ENCODE peak calls at places on chromosomes 5 and 9, in eight cellular contexts. One of them, this sample, is unnamed.
A peak's percentile ranks its signal among the peaks of the same experiment; 100 is the strongest.

GRCh38 chr5:173420108-173420507 is 91.9 kb upstream of the STC2 start:
- DNase-seq in upper lobe of right lung: no peak
- DNase-seq in lower leg skin: no peak
- DNase-seq in cardiac fibroblast: no peak
- DNase-seq in NCI-H1105 treated with DMSO at 0.1 percent for 48 hours: no peak
- DNase-seq in cardiac septum: no peak
- DNase-seq in HT-29: no peak
- DNase-seq in activated CD8-positive, alpha-beta memory T cell treated with anti-CD3 and anti-CD28 coated beads, Interleukin-2, amount 50 U/mL, for 4 hours: no peak
- DNase-seq in this sample: no peak

GRCh38 chr9:134694714-134695113 is 53.1 kb downstream of the COL5A1 start:
- DNase-seq in upper lobe of right lung: no peak
- DNase-seq in lower leg skin: no peak
- DNase-seq in cardiac fibroblast: no peak
- DNase-seq in NCI-H1105 treated with DMSO at 0.1 percent for 48 hours: no peak
- DNase-seq in cardiac septum: peak; percentile 63
- DNase-seq in HT-29: no peak
- DNase-seq in activated CD8-positive, alpha-beta memory T cell treated with anti-CD3 and anti-CD28 coated beads, Interleukin-2, amount 50 U/mL, for 4 hours: no peak
- DNase-seq in this sample: no peak

GRCh38 chr9:34437006-34437925 is 21.1 kb downstream of the FAM219A start:
- DNase-seq in upper lobe of right lung: no peak
- DNase-seq in lower leg skin: no peak
- DNase-seq in cardiac fibroblast: peak; percentile 88
- DNase-seq in NCI-H1105 treated with DMSO at 0.1 percent for 48 hours: peak; percentile 66
- DNase-seq in cardiac septum: no peak
- DNase-seq in HT-29: peak; percentile 88
- DNase-seq in activated CD8-positive, alpha-beta memory T cell treated with anti-CD3 and anti-CD28 coated beads, Interleukin-2, amount 50 U/mL, for 4 hours: peak; percentile 56
- DNase-seq in this sample: no peak

GRCh38 chr5:172642046-172642409 is 965 bp downstream of the NEURL1B start:
- DNase-seq in upper lobe of right lung: peak; percentile 9
- DNase-seq in lower leg skin: no peak
- DNase-seq in cardiac fibroblast: no peak
- DNase-seq in NCI-H1105 treated with DMSO at 0.1 percent for 48 hours: peak; percentile 1
- DNase-seq in cardiac septum: no peak
- DNase-seq in HT-29: no peak
- DNase-seq in activated CD8-positive, alpha-beta memory T cell treated with anti-CD3 and anti-CD28 coated beads, Interleukin-2, amount 50 U/mL, for 4 hours: no peak
- DNase-seq in this sample: no peak

GRCh38 chr5:127040779-127041520 is 10.6 kb upstream of the MARCHF3 start:
- DNase-seq in upper lobe of right lung: no peak
- DNase-seq in lower leg skin: no peak
- DNase-seq in cardiac fibroblast: peak; percentile 47
- DNase-seq in NCI-H1105 treated with DMSO at 0.1 percent for 48 hours: peak; percentile 76
- DNase-seq in cardiac septum: no peak
- DNase-seq in HT-29: peak; percentile 71
- DNase-seq in activated CD8-positive, alpha-beta memory T cell treated with anti-CD3 and anti-CD28 coated beads, Interleukin-2, amount 50 U/mL, for 4 hours: no peak
- DNase-seq in this sample: no peak

GRCh38 chr5:73591698-73592501 is 26.4 kb downstream of the UTP15 start:
- DNase-seq in upper lobe of right lung: no peak
- DNase-seq in lower leg skin: no peak
- DNase-seq in cardiac fibroblast: peak; percentile 51
- DNase-seq in NCI-H1105 treated with DMSO at 0.1 percent for 48 hours: no peak
- DNase-seq in cardiac septum: no peak
- DNase-seq in HT-29: no peak
- DNase-seq in activated CD8-positive, alpha-beta memory T cell treated with anti-CD3 and anti-CD28 coated beads, Interleukin-2, amount 50 U/mL, for 4 hours: no peak
- DNase-seq in this sample: no peak

GRCh38 chr5:72561407-72561972 is 54.3 kb upstream of the ZNF366 start:
- DNase-seq in upper lobe of right lung: no peak
- DNase-seq in lower leg skin: no peak
- DNase-seq in cardiac fibroblast: no peak
- DNase-seq in NCI-H1105 treated with DMSO at 0.1 percent for 48 hours: no peak
- DNase-seq in cardiac septum: no peak
- DNase-seq in HT-29: no peak
- DNase-seq in activated CD8-positive, alpha-beta memory T cell treated with anti-CD3 and anti-CD28 coated beads, Interleukin-2, amount 50 U/mL, for 4 hours: no peak
- DNase-seq in this sample: no peak

GRCh38 chr9:126802343-126803059 is 2.3 kb upstream of the ZBTB43 start:
- DNase-seq in upper lobe of right lung: no peak
- DNase-seq in lower leg skin: no peak
- DNase-seq in cardiac fibroblast: no peak
- DNase-seq in NCI-H1105 treated with DMSO at 0.1 percent for 48 hours: no peak
- DNase-seq in cardiac septum: no peak
- DNase-seq in HT-29: no peak
- DNase-seq in activated CD8-positive, alpha-beta memory T cell treated with anti-CD3 and anti-CD28 coated beads, Interleukin-2, amount 50 U/mL, for 4 hours: no peak
- DNase-seq in this sample: no peak

GRCh38 chr9:108272350-108272899 is 583.4 kb downstream of the ACTL7B start:
- DNase-seq in upper lobe of right lung: peak; percentile 66
- DNase-seq in lower leg skin: no peak
- DNase-seq in cardiac fibroblast: peak; percentile 78
- DNase-seq in NCI-H1105 treated with DMSO at 0.1 percent for 48 hours: peak; percentile 56
- DNase-seq in cardiac septum: no peak
- DNase-seq in HT-29: peak; percentile 84
- DNase-seq in activated CD8-positive, alpha-beta memory T cell treated with anti-CD3 and anti-CD28 coated beads, Interleukin-2, amount 50 U/mL, for 4 hours: no peak
- DNase-seq in this sample: no peak

GRCh38 chr9:104073770-104074133 is 20.4 kb upstream of the SMC2 start:
- DNase-seq in upper lobe of right lung: no peak
- DNase-seq in lower leg skin: no peak
- DNase-seq in cardiac fibroblast: peak; percentile 29
- DNase-seq in NCI-H1105 treated with DMSO at 0.1 percent for 48 hours: no peak
- DNase-seq in cardiac septum: no peak
- DNase-seq in HT-29: no peak
- DNase-seq in activated CD8-positive, alpha-beta memory T cell treated with anti-CD3 and anti-CD28 coated beads, Interleukin-2, amount 50 U/mL, for 4 hours: no peak
- DNase-seq in this sample: no peak

GRCh38 chr5:39906146-39906545 is 481.4 kb upstream of the DAB2 start:
- DNase-seq in upper lobe of right lung: no peak
- DNase-seq in lower leg skin: no peak
- DNase-seq in cardiac fibroblast: peak; percentile 38
- DNase-seq in NCI-H1105 treated with DMSO at 0.1 percent for 48 hours: no peak
- DNase-seq in cardiac septum: no peak
- DNase-seq in HT-29: no peak
- DNase-seq in activated CD8-positive, alpha-beta memory T cell treated with anti-CD3 and anti-CD28 coated beads, Interleukin-2, amount 50 U/mL, for 4 hours: no peak
- DNase-seq in this sample: no peak

GRCh38 chr5:171629221-171630005 is 156.2 kb upstream of the SMIM23 start:
- DNase-seq in upper lobe of right lung: no peak
- DNase-seq in lower leg skin: peak; percentile 29
- DNase-seq in cardiac fibroblast: no peak
- DNase-seq in NCI-H1105 treated with DMSO at 0.1 percent for 48 hours: no peak
- DNase-seq in cardiac septum: no peak
- DNase-seq in HT-29: no peak
- DNase-seq in activated CD8-positive, alpha-beta memory T cell treated with anti-CD3 and anti-CD28 coated beads, Interleukin-2, amount 50 U/mL, for 4 hours: no peak
- DNase-seq in this sample: no peak

GRCh38 chr5:95043234-95043633 is 241.7 kb downstream of the MCTP1 start:
- DNase-seq in upper lobe of right lung: no peak
- DNase-seq in lower leg skin: no peak
- DNase-seq in cardiac fibroblast: no peak
- DNase-seq in NCI-H1105 treated with DMSO at 0.1 percent for 48 hours: no peak
- DNase-seq in cardiac septum: no peak
- DNase-seq in HT-29: no peak
- DNase-seq in activated CD8-positive, alpha-beta memory T cell treated with anti-CD3 and anti-CD28 coated beads, Interleukin-2, amount 50 U/mL, for 4 hours: no peak
- DNase-seq in this sample: no peak

GRCh38 chr9:3330792-3331420 is 194.9 kb downstream of the RFX3 start:
- DNase-seq in upper lobe of right lung: no peak
- DNase-seq in lower leg skin: no peak
- DNase-seq in cardiac fibroblast: peak; percentile 14
- DNase-seq in NCI-H1105 treated with DMSO at 0.1 percent for 48 hours: no peak
- DNase-seq in cardiac septum: no peak
- DNase-seq in HT-29: no peak
- DNase-seq in activated CD8-positive, alpha-beta memory T cell treated with anti-CD3 and anti-CD28 coated beads, Interleukin-2, amount 50 U/mL, for 4 hours: no peak
- DNase-seq in this sample: no peak

GRCh38 chr5:17890501-17890900 is 256.2 kb downstream of the TAF11L14 start:
- DNase-seq in upper lobe of right lung: no peak
- DNase-seq in lower leg skin: no peak
- DNase-seq in cardiac fibroblast: no peak
- DNase-seq in NCI-H1105 treated with DMSO at 0.1 percent for 48 hours: no peak
- DNase-seq in cardiac septum: no peak
- DNase-seq in HT-29: no peak
- DNase-seq in activated CD8-positive, alpha-beta memory T cell treated with anti-CD3 and anti-CD28 coated beads, Interleukin-2, amount 50 U/mL, for 4 hours: no peak
- DNase-seq in this sample: no peak

GRCh38 chr9:130825051-130825651 is 9.9 kb upstream of the ABL1 start:
- DNase-seq in upper lobe of right lung: no peak
- DNase-seq in lower leg skin: no peak
- DNase-seq in cardiac fibroblast: peak; percentile 81
- DNase-seq in NCI-H1105 treated with DMSO at 0.1 percent for 48 hours: peak; percentile 35
- DNase-seq in cardiac septum: no peak
- DNase-seq in HT-29: no peak
- DNase-seq in activated CD8-positive, alpha-beta memory T cell treated with anti-CD3 and anti-CD28 coated beads, Interleukin-2, amount 50 U/mL, for 4 hours: no peak
- DNase-seq in this sample: no peak

GRCh38 chr5:58598440-58598839 is 15.6 kb downstream of the RAB3C start:
- DNase-seq in upper lobe of right lung: no peak
- DNase-seq in lower leg skin: no peak
- DNase-seq in cardiac fibroblast: no peak
- DNase-seq in NCI-H1105 treated with DMSO at 0.1 percent for 48 hours: no peak
- DNase-seq in cardiac septum: no peak
- DNase-seq in HT-29: no peak
- DNase-seq in activated CD8-positive, alpha-beta memory T cell treated with anti-CD3 and anti-CD28 coated beads, Interleukin-2, amount 50 U/mL, for 4 hours: no peak
- DNase-seq in this sample: no peak

GRCh38 chr5:176676361-176676824 is 29.1 kb downstream of the TSPAN17 start:
- DNase-seq in upper lobe of right lung: no peak
- DNase-seq in lower leg skin: no peak
- DNase-seq in cardiac fibroblast: peak; percentile 39
- DNase-seq in NCI-H1105 treated with DMSO at 0.1 percent for 48 hours: no peak
- DNase-seq in cardiac septum: no peak
- DNase-seq in HT-29: no peak
- DNase-seq in activated CD8-positive, alpha-beta memory T cell treated with anti-CD3 and anti-CD28 coated beads, Interleukin-2, amount 50 U/mL, for 4 hours: no peak
- DNase-seq in this sample: no peak

GRCh38 chr9:77966718-77967117 is 64.9 kb downstream of the GNAQ start:
- DNase-seq in upper lobe of right lung: no peak
- DNase-seq in lower leg skin: no peak
- DNase-seq in cardiac fibroblast: no peak
- DNase-seq in NCI-H1105 treated with DMSO at 0.1 percent for 48 hours: no peak
- DNase-seq in cardiac septum: no peak
- DNase-seq in HT-29: no peak
- DNase-seq in activated CD8-positive, alpha-beta memory T cell treated with anti-CD3 and anti-CD28 coated beads, Interleukin-2, amount 50 U/mL, for 4 hours: no peak
- DNase-seq in this sample: no peak

GRCh38 chr9:21549251-21549765 is 67.2 kb upstream of the IFNE start:
- DNase-seq in upper lobe of right lung: no peak
- DNase-seq in lower leg skin: no peak
- DNase-seq in cardiac fibroblast: peak; percentile 98
- DNase-seq in NCI-H1105 treated with DMSO at 0.1 percent for 48 hours: no peak
- DNase-seq in cardiac septum: no peak
- DNase-seq in HT-29: peak; percentile 68
- DNase-seq in activated CD8-positive, alpha-beta memory T cell treated with anti-CD3 and anti-CD28 coated beads, Interleukin-2, amount 50 U/mL, for 4 hours: no peak
- DNase-seq in this sample: no peak

GRCh38 chr5:3349704-3350565 is 245.7 kb upstream of the IRX1 start:
- DNase-seq in upper lobe of right lung: no peak
- DNase-seq in lower leg skin: peak; percentile 62
- DNase-seq in cardiac fibroblast: no peak
- DNase-seq in NCI-H1105 treated with DMSO at 0.1 percent for 48 hours: no peak
- DNase-seq in cardiac septum: peak; percentile 27
- DNase-seq in HT-29: no peak
- DNase-seq in activated CD8-positive, alpha-beta memory T cell treated with anti-CD3 and anti-CD28 coated beads, Interleukin-2, amount 50 U/mL, for 4 hours: no peak
- DNase-seq in this sample: peak; percentile 28

GRCh38 chr5:126100767-126101166 is 322.4 kb upstream of the GRAMD2B start:
- DNase-seq in upper lobe of right lung: no peak
- DNase-seq in lower leg skin: no peak
- DNase-seq in cardiac fibroblast: peak; percentile 29
- DNase-seq in NCI-H1105 treated with DMSO at 0.1 percent for 48 hours: no peak
- DNase-seq in cardiac septum: no peak
- DNase-seq in HT-29: peak; percentile 30
- DNase-seq in activated CD8-positive, alpha-beta memory T cell treated with anti-CD3 and anti-CD28 coated beads, Interleukin-2, amount 50 U/mL, for 4 hours: no peak
- DNase-seq in this sample: no peak

GRCh38 chr5:143074414-143074996 is 304.3 kb downstream of the ARHGAP26 start:
- DNase-seq in upper lobe of right lung: no peak
- DNase-seq in lower leg skin: no peak
- DNase-seq in cardiac fibroblast: no peak
- DNase-seq in NCI-H1105 treated with DMSO at 0.1 percent for 48 hours: no peak
- DNase-seq in cardiac septum: no peak
- DNase-seq in HT-29: no peak
- DNase-seq in activated CD8-positive, alpha-beta memory T cell treated with anti-CD3 and anti-CD28 coated beads, Interleukin-2, amount 50 U/mL, for 4 hours: no peak
- DNase-seq in this sample: no peak

GRCh38 chr9:114174876-114175771 is 19.8 kb downstream of the COL27A1 start:
- DNase-seq in upper lobe of right lung: no peak
- DNase-seq in lower leg skin: no peak
- DNase-seq in cardiac fibroblast: peak; percentile 26
- DNase-seq in NCI-H1105 treated with DMSO at 0.1 percent for 48 hours: no peak
- DNase-seq in cardiac septum: no peak
- DNase-seq in HT-29: no peak
- DNase-seq in activated CD8-positive, alpha-beta memory T cell treated with anti-CD3 and anti-CD28 coated beads, Interleukin-2, amount 50 U/mL, for 4 hours: no peak
- DNase-seq in this sample: no peak

GRCh38 chr5:115392611-115393010 is 96.2 kb upstream of the CCDC112 start:
- DNase-seq in upper lobe of right lung: no peak
- DNase-seq in lower leg skin: no peak
- DNase-seq in cardiac fibroblast: no peak
- DNase-seq in NCI-H1105 treated with DMSO at 0.1 percent for 48 hours: no peak
- DNase-seq in cardiac septum: no peak
- DNase-seq in HT-29: no peak
- DNase-seq in activated CD8-positive, alpha-beta memory T cell treated with anti-CD3 and anti-CD28 coated beads, Interleukin-2, amount 50 U/mL, for 4 hours: no peak
- DNase-seq in this sample: no peak

GRCh38 chr9:61667559-61668121 is 477.8 kb downstream of the SPATA31A7 start:
- DNase-seq in upper lobe of right lung: peak; percentile 52
- DNase-seq in lower leg skin: peak; percentile 61
- DNase-seq in cardiac fibroblast: no peak
- DNase-seq in NCI-H1105 treated with DMSO at 0.1 percent for 48 hours: no peak
- DNase-seq in cardiac septum: peak; percentile 64
- DNase-seq in HT-29: no peak
- DNase-seq in activated CD8-positive, alpha-beta memory T cell treated with anti-CD3 and anti-CD28 coated beads, Interleukin-2, amount 50 U/mL, for 4 hours: peak; percentile 6
- DNase-seq in this sample: no peak

GRCh38 chr9:83622433-83622813 is 520 bp upstream of the IDNK start:
- DNase-seq in upper lobe of right lung: no peak
- DNase-seq in lower leg skin: no peak
- DNase-seq in cardiac fibroblast: no peak
- DNase-seq in NCI-H1105 treated with DMSO at 0.1 percent for 48 hours: no peak
- DNase-seq in cardiac septum: no peak
- DNase-seq in HT-29: no peak
- DNase-seq in activated CD8-positive, alpha-beta memory T cell treated with anti-CD3 and anti-CD28 coated beads, Interleukin-2, amount 50 U/mL, for 4 hours: no peak
- DNase-seq in this sample: no peak

GRCh38 chr9:135075234-135076142 is 12.0 kb upstream of the OLFM1 start:
- DNase-seq in upper lobe of right lung: peak; percentile 88
- DNase-seq in lower leg skin: peak; percentile 89
- DNase-seq in cardiac fibroblast: peak; percentile 16
- DNase-seq in NCI-H1105 treated with DMSO at 0.1 percent for 48 hours: peak; percentile 70
- DNase-seq in cardiac septum: peak; percentile 78
- DNase-seq in HT-29: no peak
- DNase-seq in activated CD8-positive, alpha-beta memory T cell treated with anti-CD3 and anti-CD28 coated beads, Interleukin-2, amount 50 U/mL, for 4 hours: peak; percentile 2
- DNase-seq in this sample: peak; percentile 38